ENCODE peak calls at places on chromosomes 11 and 22, in five cellular contexts. K is mammary epithelial cell; I is suprapubic skin; Y is CD8-positive, alpha-beta memory T cell; W is breast epithelium. O is an unnamed sample. For H3K27me3, the result is how much of the 10 kb centered on the place peaks cover.

GRCh38 chr11:87351671-87352070 is 313.9 kb downstream of the TMEM135 start:
- DNase-seq in K (no peak), I (no peak), Y (no peak), W (no peak), O (no peak)

GRCh38 chr11:65380460-65381126 is 1.9 kb downstream of the SLC25A45 start:
- DNase-seq in K (no peak), I (no peak), Y (no peak), W (no peak), O (no peak)

GRCh38 chr11:74694136-74694535 is 37.1 kb downstream of the CHRDL2 start:
- DNase-seq in K (no peak), I (no peak), Y (no peak), W (no peak), O (no peak)

GRCh38 chr11:46381836-46382643 is 571 bp downstream of the MDK start:
- DNase-seq in K (no peak), I (peak), Y (no peak), W (no peak), O (no peak)

GRCh38 chr11:1927151-1928037 is 7.9 kb downstream of the TNNT3 start:
- DNase-seq in K (no peak), I (peak), Y (no peak), W (no peak), O (no peak)

GRCh38 chr11:37642321-37642720 is 1044.3 kb upstream of the RAG2 start:
- DNase-seq in K (no peak), I (no peak), Y (no peak), W (no peak), O (no peak)

GRCh38 chr22:48301421-48301820 is 1526.3 kb downstream of the BRD1 start:
- DNase-seq in K (no peak), I (no peak), Y (no peak), W (no peak), O (no peak)

GRCh38 chr11:131033151-131033651 is 116.9 kb upstream of the SNX19 start:
- DNase-seq in K (peak), I (no peak), Y (no peak), W (no peak), O (no peak)

GRCh38 chr11:60183595-60184201 is 815 bp upstream of the MS4A6A start:
- DNase-seq in K (no peak), I (no peak), Y (no peak), W (no peak), O (no peak)

GRCh38 chr22:37742374-37743092 is 45.7 kb downstream of the TRIOBP start:
- DNase-seq in K (peak), I (no peak), Y (no peak), W (no peak), O (no peak)

GRCh38 chr22:48554893-48555552 is 1272.7 kb downstream of the BRD1 start:
- DNase-seq in K (no peak), I (no peak), Y (no peak), W (no peak), O (no peak)

GRCh38 chr11:22407899-22408298 is 69.7 kb downstream of the SLC17A6 start:
- DNase-seq in K (no peak), I (no peak), Y (no peak), W (no peak), O (no peak)

GRCh38 chr11:69985331-69985653 is 92.8 kb upstream of the ANO1 start:
- DNase-seq in K (no peak), I (no peak), Y (no peak), W (no peak), O (no peak)
- H3K27me3 ChIP-seq in K (under half), I (half or more), Y (under half), W (under half), O (under half)

GRCh38 chr11:18720086-18720810 is 5.7 kb downstream of the IGSF22 start:
- DNase-seq in K (peak), I (no peak), Y (no peak), W (no peak), O (no peak)

GRCh38 chr11:18722293-18722637 is 3.7 kb downstream of the IGSF22 start:
- DNase-seq in K (no peak), I (no peak), Y (no peak), W (no peak), O (no peak)

GRCh38 chr11:18723991-18724390 is 2.0 kb downstream of the IGSF22 start:
- DNase-seq in K (no peak), I (no peak), Y (no peak), W (no peak), O (no peak)

GRCh38 chr11:18720811-18721575 is 5.0 kb downstream of the IGSF22 start:
- DNase-seq in K (peak), I (peak), Y (peak), W (peak), O (peak)

DNA sequence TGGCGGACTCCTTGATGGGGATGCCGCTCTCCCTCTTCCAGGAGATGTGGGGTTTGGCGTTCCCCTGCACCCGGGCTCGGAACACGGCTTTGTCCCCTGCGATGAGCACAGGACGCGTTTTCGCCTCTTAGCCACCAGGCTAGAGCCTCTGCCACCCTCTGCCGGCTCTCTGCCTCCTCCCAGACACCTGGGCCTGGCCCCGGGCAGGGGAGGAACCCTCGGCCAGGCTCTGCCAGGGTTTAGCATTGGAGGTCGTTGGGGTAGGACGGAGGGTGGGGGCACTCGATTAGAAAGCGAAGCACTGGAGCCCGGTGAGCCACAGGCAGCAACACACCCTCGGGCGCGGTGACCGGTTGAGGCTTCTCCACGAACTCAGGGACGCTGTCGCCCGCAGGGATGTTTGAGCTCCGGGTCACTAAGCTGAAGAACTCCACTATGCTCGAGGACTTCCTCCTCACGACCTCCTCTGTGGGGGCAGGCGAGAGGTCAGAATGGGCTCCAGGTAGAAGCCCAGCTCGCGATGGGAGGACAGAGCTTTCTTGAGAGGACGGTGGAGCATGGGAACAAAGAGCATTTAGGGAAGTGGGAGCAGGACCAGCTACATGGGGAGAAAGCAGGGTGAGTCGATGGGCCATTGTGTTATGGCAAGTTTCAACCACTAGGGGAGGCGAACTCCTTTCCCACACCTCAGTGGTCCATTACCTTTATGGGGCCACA is 4.3 kb downstream of the IGSF22 start:
- DNase-seq in K (peak), I (no peak), Y (peak), W (no peak), O (peak)
- H3K27ac ChIP-seq in K (no peak), I (peak), Y (no peak), W (peak), O (peak)

GRCh38 chr11:33448461-33449130 is 191.4 kb downstream of the HIPK3 start:
- DNase-seq in K (peak), I (no peak), Y (no peak), W (no peak), O (no peak)
- H3K27me3 ChIP-seq in K (under half), I (under half), Y (under half), W (under half), O (under half)

DNA sequence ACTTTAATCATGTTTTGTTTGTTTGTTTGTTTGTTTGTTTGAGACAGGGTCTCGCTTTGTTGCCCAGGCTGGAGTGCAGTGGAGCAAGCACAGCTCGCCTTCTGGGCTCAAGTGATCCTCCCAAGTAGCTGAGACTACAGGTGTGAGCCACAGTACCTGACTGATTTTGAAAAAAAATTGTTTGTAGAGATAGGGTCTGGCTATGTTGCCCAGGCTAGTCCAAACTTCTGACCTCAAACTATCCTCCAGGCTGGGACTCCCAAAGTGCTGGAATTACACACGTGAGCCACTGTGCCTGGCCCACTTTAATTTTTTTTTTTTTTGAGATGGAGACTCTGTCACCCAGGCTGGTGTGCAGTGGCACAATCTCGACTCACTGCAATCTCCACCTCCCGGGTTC is 74.8 kb upstream of the CLDN5 start:
- DNase-seq in K (no peak), I (no peak), Y (no peak), W (no peak), O (no peak)
- H3K27ac ChIP-seq in K (no peak), I (peak), Y (no peak), W (no peak), O (no peak)

O was measured in CD8-positive, alpha-beta T cell.